ENCODE peak calls at places on chromosomes 12 and 14, in eight cellular contexts. Z is CD8-positive, alpha-beta T cell; X is foreskin fibroblast; B is coronary artery; R is astrocyte; L is bronchial epithelial cell; A is thoracic aorta; U is BJ. H is an unnamed sample.

GRCh38 chr14:65019944-65020566 is 33.4 kb downstream of the FNTB start:
- DNase-seq in Z (no peak), X (peak; percentile 35), B (no peak), R (peak; percentile 78), L (peak; percentile 80), A (no peak), U (no peak), H (no peak)

GRCh38 chr12:132593071-132593470 is 17.3 kb downstream of the LRCOL1 start:
- DNase-seq in Z (no peak), X (no peak), B (no peak), R (no peak), L (no peak), A (no peak), U (no peak), H (no peak)

GRCh38 chr12:13981296-13981962 is at the start of gene GRIN2B:
- DNase-seq in Z (no peak), X (no peak), B (no peak), R (no peak), L (no peak), A (no peak), U (no peak), H (no peak)

GRCh38 chr14:99259327-99259726 is 12.7 kb downstream of the BCL11B start:
- DNase-seq in Z (peak; percentile 67), X (no peak), B (no peak), R (no peak), L (no peak), A (no peak), U (no peak), H (no peak)

GRCh38 chr14:25049127-25049558 is 804 bp downstream of the STXBP6 start:
- DNase-seq in Z (no peak), X (no peak), B (no peak), R (peak; percentile 10), L (no peak), A (no peak), U (no peak), H (no peak)

GRCh38 chr12:70258605-70259403 is 15.6 kb downstream of the CNOT2 start:
- DNase-seq in Z (no peak), X (no peak), B (no peak), R (no peak), L (peak; percentile 24), A (no peak), U (no peak), H (no peak)

GRCh38 chr12:112589275-112589674 is 170.5 kb downstream of the PTPN11 start:
- DNase-seq in Z (no peak), X (no peak), B (no peak), R (no peak), L (no peak), A (no peak), U (no peak), H (no peak)

GRCh38 chr12:106897082-106897481 is 58.6 kb upstream of the TMEM263 start:
- DNase-seq in Z (no peak), X (no peak), B (no peak), R (no peak), L (no peak), A (no peak), U (no peak), H (no peak)

GRCh38 chr14:102778616-102779351 is 1.5 kb downstream of the TRAF3 start:
- DNase-seq in Z (no peak), X (no peak), B (no peak), R (no peak), L (peak; percentile 20), A (no peak), U (no peak), H (no peak)

GRCh38 chr14:102777711-102778615 is 714 bp downstream of the TRAF3 start:
- DNase-seq in Z (peak; percentile 29), X (no peak), B (no peak), R (peak; percentile 47), L (peak; percentile 22), A (no peak), U (no peak), H (peak; percentile 50)

GRCh38 chr14:102782974-102783373 is 5.7 kb downstream of the TRAF3 start:
- DNase-seq in Z (no peak), X (no peak), B (no peak), R (no peak), L (no peak), A (no peak), U (no peak), H (no peak)

GRCh38 chr14:102779574-102780315 is 2.5 kb downstream of the TRAF3 start:
- DNase-seq in Z (no peak), X (no peak), B (no peak), R (no peak), L (peak; percentile 77), A (no peak), U (no peak), H (no peak)

DNA sequence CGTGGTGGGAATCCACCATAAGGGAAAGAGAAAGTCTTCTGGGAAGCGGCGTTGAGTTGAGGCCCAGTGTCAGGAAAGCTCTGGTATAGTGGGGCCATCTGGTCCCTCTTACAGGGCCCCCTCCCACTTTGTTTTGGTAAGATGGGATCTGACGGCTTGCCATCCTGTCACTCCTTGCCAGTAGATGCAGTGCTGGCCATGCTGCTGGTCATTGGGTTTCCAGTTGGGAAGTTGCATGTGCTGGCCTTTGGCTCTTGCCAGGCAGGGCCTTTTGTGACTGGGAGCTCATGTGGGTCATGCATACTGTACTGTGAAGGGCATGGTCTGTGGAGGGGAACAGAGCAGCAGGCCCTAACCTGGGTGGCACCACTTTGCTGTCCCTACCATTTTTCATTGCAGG is 3.8 kb downstream of the TRAF3 start:
- DNase-seq in Z (no peak), X (no peak), B (no peak), R (no peak), L (no peak), A (no peak), U (no peak), H (no peak)
- TF ChIP-seq CTCF in Z (no peak), X (no peak), B (no peak), R (no peak), L (no peak), A (no peak), U (no peak), H (no peak)

DNA sequence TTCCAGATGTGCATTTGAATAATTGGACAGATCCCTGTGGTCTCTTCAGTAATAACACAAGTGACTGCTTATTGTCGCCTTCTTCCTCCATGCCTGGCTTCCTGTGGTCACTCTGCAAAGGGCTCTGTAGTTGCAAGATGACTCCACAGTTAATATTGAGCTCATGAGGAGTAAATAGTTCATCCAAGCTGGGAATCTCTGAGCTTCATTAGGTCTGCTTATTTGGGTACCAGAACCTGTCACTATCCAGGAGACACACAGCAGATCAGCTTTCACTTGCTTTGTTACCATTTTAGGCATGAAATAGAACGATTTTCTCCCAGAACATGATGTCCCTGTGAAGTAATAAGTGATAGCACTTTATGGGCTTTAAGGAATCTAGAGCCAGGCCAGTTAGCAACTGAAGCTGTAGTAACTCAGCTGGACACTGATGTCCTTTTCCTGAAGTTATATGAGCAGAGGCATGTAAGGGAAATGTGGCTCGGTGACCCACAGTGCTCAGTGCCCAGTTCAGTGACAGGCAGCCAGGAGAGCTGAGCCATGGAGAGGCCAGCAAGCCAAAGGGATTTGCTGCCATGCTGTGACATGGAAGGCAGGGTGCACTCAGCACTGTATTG is 50.1 kb downstream of the CRADD start:
- DNase-seq in Z (no peak), X (peak; percentile 26), B (no peak), R (no peak), L (no peak), A (no peak), U (no peak), H (no peak)
- TF ChIP-seq CTCF in Z (no peak), X (no peak), B (no peak), R (no peak), L (no peak), A (no peak), U (no peak), H (no peak)

GRCh38 chr12:80154261-80154660 is 54.9 kb downstream of the OTOGL start:
- DNase-seq in Z (no peak), X (no peak), B (no peak), R (peak; percentile 27), L (peak; percentile 73), A (no peak), U (no peak), H (no peak)
- TF ChIP-seq CTCF in Z (no peak), X (no peak), B (no peak), R (no peak), L (no peak), A (no peak), U (no peak), H (no peak)

GRCh38 chr12:2013527-2014223 is 9.4 kb upstream of the DCP1B start:
- DNase-seq in Z (no peak), X (no peak), B (no peak), R (no peak), L (no peak), A (no peak), U (no peak), H (no peak)
- TF ChIP-seq CTCF in Z (no peak), X (no peak), B (no peak), R (no peak), L (no peak), A (no peak), U (no peak), H (no peak)

GRCh38 chr12:120466560-120467315 is 2.8 kb downstream of the SRSF9 start:
- DNase-seq in Z (peak; percentile 49), X (no peak), B (no peak), R (no peak), L (peak; percentile 37), A (no peak), U (no peak), H (no peak)
- TF ChIP-seq CTCF in Z (peak; percentile 62), X (peak; percentile 66), B (peak; percentile 18), R (peak; percentile 43), L (peak; percentile 70), A (peak; percentile 32), U (peak; percentile 73), H (peak; percentile 38)

H was measured in mesothelial cell of epicardium.